ENCODE peak calls at places on chromosomes 7 and 10, in eight cellular contexts. I, U, A, L, S, J, W and X are unnamed samples.

GRCh38 chr10:11042375-11042774 is 24.7 kb downstream of the CELF2 start:
- DNase-seq in U (peak; percentile 36), W (no peak), S (no peak), J (no peak), I (no peak), A (no peak), L (no peak), X (no peak)

GRCh38 chr7:29950480-29950879 is 39.1 kb downstream of the SCRN1 start:
- DNase-seq in U (no peak), A (no peak), S (no peak), W (no peak), I (no peak), J (no peak), L (no peak), X (no peak)

GRCh38 chr10:2921956-2922680 is 145.2 kb upstream of the PFKP start:
- DNase-seq in W (peak; percentile 64), J (no peak), I (no peak), U (peak; percentile 4), S (no peak), L (no peak), A (no peak), X (no peak)

GRCh38 chr7:20697351-20697750 is 81.9 kb downstream of the ABCB5 start:
- DNase-seq in J (no peak), U (no peak), I (no peak), S (no peak), A (no peak), W (no peak), L (no peak), X (no peak)

GRCh38 chr10:71810048-71810750 is 36.9 kb upstream of the VSIR start:
- DNase-seq in I (no peak), W (no peak), L (no peak), S (no peak), U (no peak), A (no peak), J (no peak), X (no peak)

GRCh38 chr7:131307627-131308026 is 20.0 kb upstream of the MKLN1 start:
- DNase-seq in A (no peak), J (no peak), W (no peak), L (no peak), S (no peak), U (no peak), I (no peak), X (no peak)

GRCh38 chr10:130326954-130327353 is 190.8 kb downstream of the GLRX3 start:
- DNase-seq in L (peak; percentile 19), J (no peak), I (no peak), W (no peak), A (no peak), U (no peak), S (no peak), X (no peak)

GRCh38 chr7:2046581-2047271 is 186.0 kb downstream of the MAD1L1 start:
- DNase-seq in L (peak; percentile 72), I (peak; percentile 37), U (no peak), A (peak; percentile 53), S (peak; percentile 3), J (peak; percentile 33), W (no peak), X (no peak)

GRCh38 chr7:31814187-31814586 is 127.2 kb downstream of the PPP1R17 start:
- DNase-seq in A (no peak), L (peak; percentile 18), J (no peak), U (peak; percentile 24), I (no peak), W (no peak), S (no peak), X (no peak)

GRCh38 chr7:148299335-148299734 is 291.2 kb upstream of the C7orf33 start:
- DNase-seq in S (no peak), W (peak; percentile 52), J (no peak), I (no peak), A (no peak), U (no peak), L (no peak), X (no peak)

GRCh38 chr10:110858297-110858934 is 13.3 kb upstream of the PDCD4 start:
- DNase-seq in S (no peak), J (peak; percentile 69), I (no peak), A (no peak), U (no peak), W (no peak), L (no peak), X (no peak)

GRCh38 chr7:102469972-102470825 is 5.4 kb downstream of the LRWD1 start:
- DNase-seq in I (peak; percentile 49), S (no peak), W (no peak), J (peak; percentile 83), L (peak; percentile 7), U (no peak), A (peak; percentile 76), X (no peak)

GRCh38 chr7:101705327-101705726 is 76.2 kb upstream of the MYL10 start:
- DNase-seq in J (no peak), U (peak; percentile 3), W (no peak), A (no peak), S (no peak), L (no peak), I (no peak), X (no peak)

GRCh38 chr7:145915679-145916078 is 200.9 kb upstream of the CNTNAP2 start:
- DNase-seq in A (no peak), L (no peak), I (no peak), U (no peak), W (peak; percentile 34), J (no peak), S (no peak), X (no peak)

GRCh38 chr7:42406358-42406757 is 169.3 kb upstream of the GLI3 start:
- DNase-seq in W (no peak), L (no peak), I (no peak), J (no peak), A (no peak), U (no peak), S (no peak), X (no peak)

GRCh38 chr7:42407311-42407710 is 170.3 kb upstream of the GLI3 start:
- DNase-seq in J (no peak), W (no peak), L (no peak), S (no peak), A (no peak), I (no peak), U (no peak), X (no peak)

GRCh38 chr7:42409296-42409695 is 172.3 kb upstream of the GLI3 start:
- DNase-seq in L (no peak), W (no peak), U (no peak), A (no peak), I (no peak), J (no peak), S (no peak), X (no peak)

DNA sequence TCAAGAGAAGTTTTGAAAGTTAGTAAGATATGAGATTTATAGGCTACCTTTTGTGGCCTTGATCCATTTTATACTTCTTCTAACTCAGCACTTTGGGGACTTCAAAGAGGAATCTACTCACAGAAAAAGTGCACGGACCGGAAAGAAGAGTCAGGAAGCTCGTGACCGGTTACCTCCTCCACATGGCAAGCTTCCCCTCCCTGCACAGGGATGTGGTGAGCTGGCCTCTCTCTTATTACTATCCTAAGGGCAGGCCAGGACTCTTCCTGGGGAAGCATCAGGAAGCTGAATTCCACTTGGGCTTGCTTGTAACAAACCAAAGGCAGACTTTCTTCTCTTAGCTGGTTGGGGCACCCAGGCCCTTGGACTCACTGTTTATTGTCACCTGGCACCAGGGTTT is 170.8 kb upstream of the GLI3 start:
- DNase-seq in L (no peak), J (no peak), I (no peak), W (no peak), A (no peak), U (peak; percentile 19), S (no peak), X (no peak)
- H3K4me3 ChIP-seq in L (no peak overlapping the region), J (no peak overlapping the region), I (no peak overlapping the region), W (no peak overlapping the region), A (no peak overlapping the region), U (no peak overlapping the region), S (no peak overlapping the region), X (no peak overlapping the region)

DNA sequence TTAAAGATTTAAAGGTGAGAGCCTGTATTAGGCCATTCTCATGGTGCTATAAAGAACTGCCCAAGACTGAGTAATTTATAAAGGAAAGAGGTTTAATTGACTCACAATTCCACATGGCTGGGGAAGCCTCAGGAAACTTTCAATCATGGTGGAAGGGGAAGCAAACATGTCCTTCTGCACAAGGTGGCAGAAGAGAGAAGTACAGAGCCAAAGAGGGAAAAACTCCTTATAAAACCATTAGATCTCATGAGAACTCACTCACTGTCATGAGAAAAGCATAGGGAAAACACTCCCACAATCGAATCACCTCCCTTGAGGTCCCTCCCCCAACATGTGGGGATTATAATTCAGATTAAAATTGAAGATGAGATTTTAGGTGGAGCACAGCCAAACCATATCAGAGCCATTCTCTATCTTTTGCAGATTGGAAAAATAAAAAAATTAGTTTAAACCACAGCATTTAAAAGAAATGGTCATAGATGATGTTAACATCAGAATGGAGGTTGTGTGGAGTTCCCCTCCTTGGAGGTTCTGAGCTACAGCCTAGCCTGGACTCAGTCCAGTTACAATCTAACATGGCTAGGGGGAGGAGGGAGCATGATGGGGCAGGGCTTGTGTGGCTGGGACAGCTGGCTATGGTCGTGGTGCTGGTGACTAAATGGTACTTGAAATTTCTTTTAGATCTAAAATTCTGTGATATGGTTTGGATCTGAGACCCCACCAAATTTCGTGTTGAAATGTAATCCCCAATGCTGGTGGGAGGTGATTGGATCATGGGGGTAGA is 33.1 kb downstream of the GSTO2 start:
- DNase-seq in W (no peak), U (peak; percentile 60), A (no peak), J (no peak), I (no peak), L (no peak), S (no peak), X (no peak)
- TF ChIP-seq CTCF in W (no peak), U (peak; percentile 14), A (no peak), J (no peak), I (no peak), L (no peak), S (no peak), X (no peak)

GRCh38 chr7:7771452-7771851 is 53.0 kb upstream of the RPA3 start:
- DNase-seq in J (no peak), S (no peak), U (no peak), I (no peak), A (no peak), W (no peak), L (no peak), X (no peak)

GRCh38 chr7:7770228-7770627 is 51.8 kb upstream of the RPA3 start:
- DNase-seq in L (no peak), A (no peak), S (no peak), U (no peak), I (no peak), J (no peak), W (no peak), X (no peak)

GRCh38 chr7:7769712-7770111 is 51.3 kb upstream of the RPA3 start:
- DNase-seq in L (no peak), J (no peak), A (no peak), S (no peak), U (no peak), W (no peak), I (no peak), X (no peak)

GRCh38 chr7:7773334-7774308 is 55.2 kb upstream of the RPA3 start:
- DNase-seq in W (no peak), U (no peak), I (no peak), L (no peak), S (no peak), J (no peak), A (no peak), X (no peak)

GRCh38 chr7:7772385-7772784 is 54.0 kb upstream of the RPA3 start:
- DNase-seq in S (no peak), U (no peak), A (no peak), J (no peak), W (peak; percentile 29), L (no peak), I (no peak), X (no peak)
- H3K4me3 ChIP-seq in S (no peak overlapping the region), U (no peak overlapping the region), A (no peak overlapping the region), J (no peak overlapping the region), W (peak overlapping the region; percentile 4), L (no peak overlapping the region), I (no peak overlapping the region), X (no peak overlapping the region)

GRCh38 chr10:63275094-63275493 is 142.0 kb downstream of the NRBF2 start:
- DNase-seq in J (no peak), U (no peak), W (no peak), S (no peak), I (no peak), A (no peak), L (no peak), X (no peak)
- TF ChIP-seq CTCF in J (no peak), U (no peak), W (no peak), S (no peak), I (no peak), A (no peak), L (no peak), X (no peak)